ENCODE peak calls at places on chromosomes 2 and 18, in seven cellular contexts. K, H, Z, Y, B, C and J are unnamed samples.
A peak's percentile ranks its signal among the peaks of the same experiment; 100 is the strongest.

GRCh38 chr2:36399050-36399449 is 43.5 kb downstream of the CRIM1 start:
- DNase-seq in K (no peak), H (no peak), Z (no peak), Y (no peak), B (no peak), C (no peak), J (no peak)

GRCh38 chr2:43642363-43642762 is 5.3 kb downstream of the PLEKHH2 start:
- DNase-seq in K (no peak), H (no peak), Z (no peak), Y (no peak), B (no peak), C (no peak), J (no peak)

GRCh38 chr2:157785866-157786662 is 90.1 kb downstream of the ACVR1 start:
- DNase-seq in K (no peak), H (no peak), Z (no peak), Y (no peak), B (no peak), C (no peak), J (no peak)

GRCh38 chr2:120220756-120221155 is 2.4 kb downstream of the TMEM185B start:
- DNase-seq in K (no peak), H (no peak), Z (no peak), Y (no peak), B (no peak), C (no peak), J (no peak)

GRCh38 chr2:144516417-144516980 is 3.4 kb downstream of the ZEB2 start:
- DNase-seq in K (no peak), H (no peak), Z (no peak), Y (no peak), B (no peak), C (no peak), J (no peak)

GRCh38 chr2:235264121-235264493 is 229.7 kb upstream of the AGAP1 start:
- DNase-seq in K (no peak), H (no peak), Z (no peak), Y (no peak), B (no peak), C (no peak), J (no peak)

GRCh38 chr2:15802657-15803056 is 137.7 kb upstream of the MYCN start:
- DNase-seq in K (no peak), H (no peak), Z (no peak), Y (no peak), B (no peak), C (no peak), J (no peak)

GRCh38 chr2:118826093-118826492 is 21.4 kb downstream of the EN1 start:
- DNase-seq in K (no peak), H (no peak), Z (no peak), Y (no peak), B (no peak), C (no peak), J (no peak)

GRCh38 chr2:136363921-136364320 is 246.0 kb upstream of the CXCR4 start:
- DNase-seq in K (no peak), H (peak; percentile 21), Z (no peak), Y (no peak), B (no peak), C (peak; percentile 5), J (no peak)

GRCh38 chr2:165698621-165698946 is 95.5 kb downstream of the GALNT3 start:
- DNase-seq in K (peak; percentile 29), H (peak; percentile 49), Z (peak; percentile 32), Y (no peak), B (peak; percentile 2), C (peak; percentile 81), J (no peak)

GRCh38 chr2:118861242-118861641 is 13.8 kb upstream of the EN1 start:
- DNase-seq in K (no peak), H (no peak), Z (no peak), Y (no peak), B (no peak), C (no peak), J (no peak)

GRCh38 chr2:138787053-138787666 is 7.0 kb upstream of the NXPH2 start:
- DNase-seq in K (no peak), H (peak; percentile 41), Z (no peak), Y (peak; percentile 11), B (peak; percentile 18), C (peak; percentile 53), J (no peak)

GRCh38 chr2:102478686-102479470 is 5.9 kb downstream of the SLC9A4 start:
- DNase-seq in K (no peak), H (no peak), Z (no peak), Y (no peak), B (no peak), C (no peak), J (no peak)

GRCh38 chr2:97774425-97774824 is 61.0 kb downstream of the ZAP70 start:
- DNase-seq in K (no peak), H (no peak), Z (no peak), Y (no peak), B (no peak), C (peak; percentile 14), J (no peak)

GRCh38 chr2:54084600-54084999 is 30.8 kb upstream of the ACYP2 start:
- DNase-seq in K (no peak), H (peak; percentile 27), Z (no peak), Y (no peak), B (no peak), C (peak; percentile 39), J (no peak)

GRCh38 chr18:58896268-58896667 is 31.6 kb downstream of the ZNF532 start:
- DNase-seq in K (peak; percentile 24), H (no peak), Z (no peak), Y (no peak), B (no peak), C (no peak), J (no peak)

GRCh38 chr2:170917219-170917851 is 11.7 kb upstream of the GORASP2 start:
- DNase-seq in K (no peak), H (no peak), Z (no peak), Y (no peak), B (no peak), C (no peak), J (no peak)

GRCh38 chr2:29296585-29296984 is 181.4 kb downstream of the CLIP4 start:
- DNase-seq in K (no peak), H (no peak), Z (no peak), Y (no peak), B (no peak), C (no peak), J (no peak)

GRCh38 chr2:29293830-29294438 is 178.7 kb downstream of the CLIP4 start:
- DNase-seq in K (no peak), H (peak; percentile 31), Z (no peak), Y (no peak), B (no peak), C (peak; percentile 42), J (peak; percentile 40)

GRCh38 chr2:29290293-29291052 is 175.3 kb downstream of the CLIP4 start:
- DNase-seq in K (no peak), H (no peak), Z (no peak), Y (no peak), B (no peak), C (no peak), J (no peak)

DNA sequence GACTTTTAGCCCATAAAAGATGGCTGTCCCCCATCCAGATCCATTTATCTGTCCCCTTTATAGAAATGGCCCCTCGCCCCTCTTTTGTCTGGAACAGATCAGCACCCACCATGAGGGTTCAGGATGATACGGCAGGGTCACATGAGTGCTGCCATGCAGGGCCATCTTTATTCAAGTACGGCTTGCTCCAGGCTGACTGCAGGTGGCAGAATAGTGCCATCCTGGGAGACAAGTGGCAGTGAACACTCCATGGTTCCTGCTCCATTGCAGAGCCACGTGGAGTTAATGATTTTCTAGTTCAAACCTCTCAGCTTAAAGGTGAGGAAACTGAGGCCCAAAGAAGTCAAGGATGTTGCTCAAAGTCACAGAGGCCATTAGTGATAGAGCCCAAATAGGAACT is 180.6 kb downstream of the CLIP4 start:
- DNase-seq in K (no peak), H (peak; percentile 6), Z (no peak), Y (no peak), B (no peak), C (no peak), J (no peak)
- TF ChIP-seq CTCF in K (no peak), H (peak; percentile 13), Z (no peak), Y (peak; percentile 62), B (peak; percentile 56), C (peak; percentile 49), J (no peak)

GRCh38 chr2:168731550-168732128 is 70.8 kb upstream of the NOSTRIN start:
- DNase-seq in K (no peak), H (no peak), Z (no peak), Y (no peak), B (no peak), C (no peak), J (no peak)

GRCh38 chr2:168731002-168731401 is 71.4 kb upstream of the NOSTRIN start:
- DNase-seq in K (no peak), H (no peak), Z (no peak), Y (no peak), B (no peak), C (no peak), J (no peak)

GRCh38 chr2:168736636-168737424 is 65.6 kb upstream of the NOSTRIN start:
- DNase-seq in K (no peak), H (no peak), Z (no peak), Y (no peak), B (no peak), C (no peak), J (no peak)

GRCh38 chr2:168732506-168732905 is 69.9 kb upstream of the NOSTRIN start:
- DNase-seq in K (no peak), H (no peak), Z (no peak), Y (no peak), B (no peak), C (no peak), J (no peak)

GRCh38 chr2:168734199-168734746 is 68.2 kb upstream of the NOSTRIN start:
- DNase-seq in K (no peak), H (no peak), Z (no peak), Y (no peak), B (no peak), C (no peak), J (no peak)
- TF ChIP-seq CTCF in K (no peak), H (no peak), Z (no peak), Y (no peak), B (no peak), C (no peak), J (no peak)

DNA sequence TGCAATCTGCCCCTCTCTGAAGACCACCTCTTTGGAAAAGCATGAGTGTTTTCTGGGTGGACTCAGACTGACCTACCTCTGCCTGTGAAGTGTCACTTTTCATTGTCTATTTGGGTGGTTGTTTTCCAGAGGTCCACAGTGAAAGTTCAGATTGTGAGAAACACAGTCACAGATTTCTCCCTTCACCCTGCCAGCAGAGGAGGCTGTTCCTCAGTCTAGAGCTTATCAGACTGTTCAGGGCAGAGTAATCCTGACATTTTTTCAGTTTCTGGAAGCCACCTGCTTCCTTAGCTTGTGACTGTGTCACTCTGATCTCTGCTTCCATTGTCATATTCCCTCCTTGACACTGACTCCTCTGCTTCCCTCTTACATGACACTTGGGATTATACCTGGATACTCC is 55.4 kb upstream of the RMP24 start:
- DNase-seq in K (no peak), H (no peak), Z (no peak), Y (no peak), B (no peak), C (no peak), J (no peak)
- TF ChIP-seq CTCF in K (no peak), H (no peak), Z (no peak), Y (peak; percentile 10), B (peak; percentile 71), C (no peak), J (no peak)

GRCh38 chr2:6845903-6846302 is 19.8 kb downstream of the CMPK2 start:
- DNase-seq in K (no peak), H (no peak), Z (no peak), Y (no peak), B (no peak), C (no peak), J (no peak)
- TF ChIP-seq CTCF in K (no peak), H (no peak), Z (no peak), Y (no peak), B (peak; percentile 20), C (no peak), J (no peak)